ENCODE peak calls at places on chromosomes 11 and 22, in ten cellular contexts. Y is A549; H is NCI-H1105 treated with DMSO at 0.1 percent for 48 hours; P is NCI-H1417 treated with DMSO at 0.1 percent for 48 hours; Q is progenitor cell of endocrine pancreas; L is NCI-H345; C is activated CD4-positive, alpha-beta T cell treated with anti-CD3 and anti-CD28 coated beads, Interleukin-2, amount 50 U/mL, for 1 hour; I is cardiac fibroblast; B is naive thymus-derived CD8-positive, alpha-beta T cell; S is left ventricle myocardium superior. E is an unnamed sample.

GRCh38 chr22:49966716-49967332 is 6.3 kb downstream of the PIM3 start:
- DNase-seq in B (no peak), Y (no peak), C (no peak), S (peak; percentile 57), Q (peak; percentile 10), P (no peak), L (no peak), H (no peak), I (no peak), E (peak; percentile 12)

GRCh38 chr11:73980001-73980960 is 2.4 kb downstream of the UCP2 start:
- DNase-seq in Y (no peak), C (peak; percentile 81), I (no peak), P (peak; percentile 65), S (peak; percentile 53), H (no peak), L (peak; percentile 86), B (peak; percentile 94), Q (peak; percentile 39), E (peak; percentile 81)

GRCh38 chr11:80144932-80145612 is 704.2 kb upstream of the TENM4 start:
- DNase-seq in B (no peak), L (no peak), I (no peak), Q (no peak), P (no peak), H (no peak), S (no peak), C (no peak), Y (no peak), E (no peak)

GRCh38 chr11:119147604-119148333 is 1.1 kb upstream of the ABCG4 start:
- DNase-seq in S (no peak), P (no peak), L (no peak), Y (no peak), C (no peak), H (peak; percentile 60), I (no peak), Q (no peak), B (peak; percentile 30), E (no peak)

GRCh38 chr11:2549876-2550605 is 105.2 kb downstream of the KCNQ1 start:
- DNase-seq in C (no peak), L (no peak), S (peak; percentile 78), H (no peak), I (no peak), Y (no peak), P (no peak), B (no peak), Q (no peak), E (no peak)

GRCh38 chr11:46485852-46486443 is 94.4 kb upstream of the CHRM4 start:
- DNase-seq in H (peak; percentile 30), I (no peak), C (no peak), Q (no peak), P (peak; percentile 48), B (no peak), S (no peak), L (no peak), Y (no peak), E (no peak)

GRCh38 chr11:36508743-36509142 is 1.3 kb downstream of the TRAF6 start:
- DNase-seq in C (no peak), L (no peak), H (no peak), I (no peak), P (no peak), Y (no peak), S (no peak), B (no peak), Q (no peak), E (no peak)

GRCh38 chr11:5992604-5993251 is 5.9 kb upstream of the OR52L1 start:
- DNase-seq in P (no peak), Q (no peak), H (no peak), S (no peak), B (no peak), C (no peak), Y (peak; percentile 43), L (no peak), I (peak; percentile 16), E (no peak)

GRCh38 chr11:196786-197731 is 4.2 kb downstream of the SCGB1C1 start:
- DNase-seq in H (no peak), B (no peak), L (no peak), P (no peak), C (no peak), Y (no peak), Q (no peak), I (no peak), S (peak; percentile 32), E (peak; percentile 8)

GRCh38 chr22:40654522-40655167 is 18.1 kb upstream of the MRTFA start:
- DNase-seq in H (peak; percentile 49), S (peak; percentile 76), Y (peak; percentile 41), Q (no peak), P (no peak), L (no peak), C (no peak), B (no peak), I (peak; percentile 67), E (no peak)

GRCh38 chr11:63920126-63920869 is 3.3 kb upstream of the RCOR2 start:
- DNase-seq in P (no peak), S (peak; percentile 95), H (no peak), I (no peak), Q (no peak), L (no peak), C (no peak), Y (no peak), B (no peak), E (no peak)

GRCh38 chr11:134516529-134516928 is 104.5 kb upstream of the B3GAT1 start:
- DNase-seq in L (peak; percentile 70), S (no peak), Y (no peak), H (no peak), B (no peak), Q (no peak), P (no peak), C (no peak), I (no peak), E (no peak)

GRCh38 chr11:69638941-69639681 is 1.8 kb upstream of the CCND1 start:
- DNase-seq in S (peak; percentile 94), I (peak; percentile 98), Q (peak; percentile 93), L (peak; percentile 35), C (peak; percentile 17), Y (peak; percentile 81), P (no peak), B (no peak), H (peak; percentile 79), E (no peak)

GRCh38 chr11:331332-332060 is 10.8 kb upstream of the IFITM3 start:
- DNase-seq in L (no peak), I (no peak), S (no peak), Q (no peak), Y (no peak), P (no peak), B (no peak), H (no peak), C (no peak), E (no peak)

GRCh38 chr11:124285610-124286344 is 28.0 kb downstream of the OR8D1 start:
- DNase-seq in C (no peak), H (peak; percentile 62), L (no peak), Y (no peak), P (no peak), S (no peak), B (no peak), I (peak; percentile 98), Q (no peak), E (no peak)

GRCh38 chr22:41478891-41479521 is 10.1 kb downstream of the ACO2 start:
- DNase-seq in I (peak; percentile 68), Y (no peak), C (no peak), H (no peak), L (no peak), P (no peak), S (no peak), B (no peak), Q (no peak), E (no peak)

GRCh38 chr22:25908212-25908611 is 166.2 kb downstream of the MYO18B start:
- DNase-seq in H (no peak), B (no peak), L (no peak), Q (no peak), Y (no peak), P (no peak), I (no peak), C (no peak), S (no peak), E (no peak)

GRCh38 chr22:50105529-50106100 is 15.8 kb downstream of the MOV10L1 start:
- DNase-seq in H (no peak), B (peak; percentile 8), L (no peak), Q (no peak), Y (no peak), S (no peak), I (peak; percentile 53), P (no peak), C (no peak), E (no peak)

GRCh38 chr11:121452609-121453150 is at the start of gene SORL1-AS1:
- DNase-seq in I (no peak), P (peak; percentile 10), Q (no peak), Y (peak; percentile 12), S (no peak), B (peak; percentile 81), C (peak; percentile 60), H (peak; percentile 77), L (peak; percentile 38), E (peak; percentile 33)

GRCh38 chr22:45887202-45888131 is 89.5 kb downstream of the WNT7B start:
- DNase-seq in Y (no peak), S (peak; percentile 24), C (no peak), Q (no peak), L (no peak), H (no peak), B (no peak), P (no peak), I (no peak), E (no peak)

GRCh38 chr22:44128961-44129613 is 51.6 kb upstream of the PARVG start:
- DNase-seq in Q (no peak), P (no peak), C (no peak), S (no peak), L (no peak), H (no peak), Y (no peak), B (no peak), I (no peak), E (no peak)

GRCh38 chr22:39984006-39984405 is 10.7 kb upstream of the FAM83F start:
- DNase-seq in P (no peak), Y (no peak), B (no peak), Q (no peak), L (no peak), C (no peak), S (no peak), I (peak; percentile 20), H (no peak), E (no peak)

GRCh38 chr11:84019576-84020194 is 733.5 kb upstream of the CCDC90B start:
- DNase-seq in S (no peak), B (no peak), Y (no peak), I (peak; percentile 51), P (no peak), H (no peak), Q (no peak), C (no peak), L (no peak), E (no peak)

GRCh38 chr11:8828580-8829358 is 82.2 kb upstream of the AKIP1 start:
- DNase-seq in I (no peak), H (no peak), C (no peak), B (no peak), Y (no peak), Q (no peak), P (no peak), L (no peak), S (no peak), E (no peak)

GRCh38 chr11:3809624-3809928 is 1.2 kb downstream of the PGAP2 start:
- DNase-seq in C (no peak), Q (no peak), P (no peak), I (no peak), L (no peak), H (no peak), S (no peak), Y (no peak), B (no peak), E (no peak)

GRCh38 chr11:125146232-125146631 is 18.3 kb upstream of the PKNOX2 start:
- DNase-seq in Q (no peak), H (no peak), L (no peak), I (no peak), Y (no peak), B (no peak), S (no peak), P (no peak), C (no peak), E (no peak)

GRCh38 chr11:121237686-121238658 is 54.6 kb upstream of the SC5D start:
- DNase-seq in C (no peak), Y (no peak), B (no peak), H (no peak), S (no peak), P (no peak), I (peak; percentile 60), L (no peak), Q (no peak), E (no peak)

GRCh38 chr11:90698238-90698637 is 475.4 kb upstream of the CHORDC1 start:
- DNase-seq in C (no peak), Y (no peak), L (no peak), P (no peak), S (no peak), I (no peak), B (no peak), H (no peak), Q (no peak), E (no peak)

E was measured in activated T-helper 2 cell treated with anti-CD3 and anti-CD28 coated beads, Interferon-gamma antibody, Interleukin-2, Interleukin-4, amounts not matched to agents 10 μg/mL and 5 μg/mL and 100 μg/mL, durations not matched to agents 14 hours and 24 hours and 36 hours.